ENCODE peak calls at places on chromosomes 11 and 22, in eight cellular contexts. Q is endothelial cell of umbilical vein, S is HCT116, L is H1, X is HepG2, T is GM12878, U is SK-N-SH, F is K562. P is an unnamed sample.

GRCh38 chr11:119147604-119148333 is 1.1 kb upstream of the ABCG4 start:
- DNase-seq in Q (no peak), S (no peak), L (no peak), X (no peak), T (no peak), U (no peak), F (no peak), P (no peak)

GRCh38 chr11:79285756-79286155 is 155.1 kb downstream of the TENM4 start:
- DNase-seq in Q (no peak), S (no peak), L (no peak), X (no peak), T (no peak), U (no peak), F (no peak), P (no peak)

GRCh38 chr11:69010964-69011623 is 2.0 kb downstream of the MRGPRF start:
- DNase-seq in Q (no peak), S (peak), L (peak), X (no peak), T (no peak), U (peak), F (peak), P (no peak)

GRCh38 chr22:33126881-33127280 is 68.7 kb upstream of the SYN3 start:
- DNase-seq in Q (no peak), S (no peak), L (peak), X (peak), T (no peak), U (peak), F (no peak), P (no peak)

GRCh38 chr22:50250555-50251471 is at the start of gene HDAC10:
- DNase-seq in Q (peak), S (no peak), L (no peak), X (peak), T (peak), U (peak), F (peak), P (no peak)

GRCh38 chr22:49208003-49208402 is 619.7 kb downstream of the BRD1 start:
- DNase-seq in Q (no peak), S (no peak), L (no peak), X (no peak), T (no peak), U (no peak), F (no peak), P (no peak)

GRCh38 chr11:57324154-57324885 is 432 bp downstream of the TNKS1BP1 start:
- DNase-seq in Q (peak), S (no peak), L (no peak), X (no peak), T (no peak), U (peak), F (peak), P (no peak)

GRCh38 chr11:64379817-64380709 is 21.1 kb downstream of the RPS6KA4 start:
- DNase-seq in Q (no peak), S (no peak), L (no peak), X (no peak), T (no peak), U (no peak), F (no peak), P (no peak)

GRCh38 chr11:114448749-114449484 is 9.7 kb downstream of the REXO2 start:
- DNase-seq in Q (no peak), S (no peak), L (no peak), X (no peak), T (no peak), U (no peak), F (no peak), P (no peak)

GRCh38 chr11:624705-625635 is at the start of gene CDHR5:
- DNase-seq in Q (no peak), S (no peak), L (no peak), X (peak), T (no peak), U (no peak), F (no peak), P (no peak)

GRCh38 chr11:126109941-126110731 is 47.5 kb upstream of the CDON start:
- DNase-seq in Q (no peak), S (no peak), L (no peak), X (no peak), T (no peak), U (no peak), F (no peak), P (no peak)

GRCh38 chr11:64441127-64441526 is 82.2 kb downstream of the RPS6KA4 start:
- DNase-seq in Q (no peak), S (no peak), L (no peak), X (no peak), T (no peak), U (no peak), F (no peak), P (no peak)

GRCh38 chr11:71446942-71447688 is 1.1 kb downstream of the DHCR7 start:
- DNase-seq in Q (peak), S (no peak), L (no peak), X (peak), T (no peak), U (no peak), F (no peak), P (no peak)

GRCh38 chr11:95375881-95376280 is 144.9 kb upstream of the SESN3 start:
- DNase-seq in Q (no peak), S (no peak), L (no peak), X (no peak), T (no peak), U (no peak), F (no peak), P (no peak)

GRCh38 chr11:117819096-117820040 is 5.2 kb downstream of the FXYD2 start:
- DNase-seq in Q (peak), S (peak), L (peak), X (peak), T (no peak), U (peak), F (peak), P (no peak)

GRCh38 chr11:33987975-33988580 is 63.5 kb upstream of the CAPRIN1 start:
- DNase-seq in Q (peak), S (peak), L (no peak), X (peak), T (no peak), U (peak), F (peak), P (peak)

GRCh38 chr22:46737976-46738641 is at the start of gene CERK:
- DNase-seq in Q (peak), S (no peak), L (no peak), X (peak), T (no peak), U (peak), F (peak), P (no peak)

GRCh38 chr22:47351836-47352579 is 589.6 kb downstream of the TBC1D22A start:
- DNase-seq in Q (no peak), S (no peak), L (no peak), X (no peak), T (no peak), U (no peak), F (no peak), P (no peak)

GRCh38 chr22:28864878-28865596 is 18.3 kb upstream of the ZNRF3 start:
- DNase-seq in Q (no peak), S (no peak), L (no peak), X (peak), T (no peak), U (no peak), F (no peak), P (no peak)

DNA sequence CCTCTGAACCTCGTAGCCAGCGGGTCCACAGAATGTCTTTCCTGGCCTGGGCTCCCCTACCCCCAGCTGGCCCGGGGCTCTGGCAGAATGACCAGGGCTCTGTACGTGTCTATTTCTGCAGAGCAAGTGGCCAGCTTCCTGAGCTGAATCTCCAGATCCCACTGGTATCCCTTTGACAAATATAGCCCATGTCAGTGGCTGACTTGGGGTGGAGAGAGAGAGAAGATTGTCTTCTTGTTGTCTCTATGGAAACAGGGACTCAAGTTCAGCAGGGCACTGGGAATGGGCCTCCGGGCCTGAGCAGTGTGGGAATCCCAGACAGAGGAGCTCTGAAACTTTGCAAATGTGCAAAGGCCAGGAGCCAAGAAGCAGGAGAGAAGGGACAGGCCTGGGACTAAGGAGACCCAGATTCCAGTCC is 33.9 kb downstream of the ANO1 start:
- DNase-seq in Q (no peak), S (no peak), L (no peak), X (no peak), T (no peak), U (no peak), F (no peak), P (no peak)
- H3K9ac ChIP-seq in Q (no peak), S (no peak), L (no peak), X (no peak), T (no peak), U (no peak), F (peak), P (no peak)

GRCh38 chr11:77072851-77073327 is 6.1 kb downstream of the CAPN5 start:
- DNase-seq in Q (no peak), S (no peak), L (no peak), X (no peak), T (no peak), U (no peak), F (no peak), P (no peak)

GRCh38 chr11:77075425-77075905 is 8.7 kb downstream of the CAPN5 start:
- DNase-seq in Q (no peak), S (no peak), L (no peak), X (no peak), T (no peak), U (no peak), F (no peak), P (no peak)

GRCh38 chr11:77074626-77075221 is 8.0 kb downstream of the CAPN5 start:
- DNase-seq in Q (no peak), S (no peak), L (no peak), X (no peak), T (no peak), U (no peak), F (no peak), P (no peak)

GRCh38 chr11:77073328-77074001 is 6.7 kb downstream of the CAPN5 start:
- DNase-seq in Q (peak), S (peak), L (no peak), X (peak), T (no peak), U (peak), F (peak), P (no peak)

GRCh38 chr11:77074205-77074604 is 7.4 kb downstream of the CAPN5 start:
- DNase-seq in Q (no peak), S (no peak), L (no peak), X (no peak), T (no peak), U (peak), F (no peak), P (no peak)
- TF ChIP-seq POLR2AphosphoS5 in Q (no peak), S (no peak), L (no peak), X (no peak), T (no peak), U (no peak), F (no peak), P (no peak)

GRCh38 chr11:86719781-86720463 is 47.5 kb upstream of the ME3 start:
- DNase-seq in Q (peak), S (no peak), L (no peak), X (no peak), T (no peak), U (no peak), F (no peak), P (no peak)
- H3K27ac ChIP-seq in Q (peak), S (no peak), L (no peak), X (no peak), T (no peak), U (peak), F (no peak), P (no peak)

DNA sequence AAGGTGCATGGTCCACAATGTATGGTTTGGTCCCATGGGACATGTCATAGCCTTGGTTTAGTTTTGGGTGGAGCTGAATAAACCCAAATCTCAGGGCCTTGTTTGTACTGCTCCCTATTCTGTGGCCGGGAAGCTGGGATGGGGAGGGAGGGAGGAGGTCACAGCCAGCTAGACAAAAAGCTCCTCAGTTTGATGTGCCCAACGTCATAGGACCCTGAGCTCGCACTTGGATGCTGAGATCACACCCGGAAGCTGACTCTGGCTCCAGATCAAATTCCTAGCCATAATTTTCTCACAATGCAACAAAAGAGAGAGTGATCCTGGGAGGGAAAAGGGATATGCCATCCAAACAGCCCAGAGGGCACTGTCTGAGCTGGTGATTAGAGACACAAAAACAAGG is 1.5 kb downstream of the HSPB2 start:
- DNase-seq in Q (peak), S (no peak), L (no peak), X (peak), T (no peak), U (no peak), F (no peak), P (no peak)
- H3K9ac ChIP-seq in Q (peak), S (no peak), L (no peak), X (no peak), T (no peak), U (no peak), F (no peak), P (no peak)

GRCh38 chr11:45021001-45021400 is 70.3 kb upstream of the TP53I11 start:
- DNase-seq in Q (peak), S (no peak), L (no peak), X (no peak), T (no peak), U (no peak), F (no peak), P (no peak)
- TF ChIP-seq POLR2AphosphoS5 in Q (no peak), S (no peak), L (no peak), X (no peak), T (no peak), U (no peak), F (no peak), P (no peak)

P was measured in SK-N-MC.